ENCODE peak calls at places on chromosomes 6 and 20, in nine cellular contexts. B, Q, L, N, H, F, V, U and C are unnamed samples.

GRCh38 chr6:30707281-30707850 is 9.7 kb downstream of the MDC1 start:
- DNase-seq in Q (no peak), L (no peak), N (peak; percentile 76), V (no peak), B (no peak), U (peak; percentile 69), F (peak; percentile 46), H (no peak), C (no peak)

GRCh38 chr6:166435574-166435973 is 52.8 kb upstream of the MPC1 start:
- DNase-seq in B (no peak), H (peak; percentile 60), U (no peak), Q (no peak), N (no peak), F (peak; percentile 7), V (no peak), L (no peak), C (no peak)

GRCh38 chr6:51429042-51429712 is 610.5 kb downstream of the TFAP2B start:
- DNase-seq in V (no peak), N (no peak), U (no peak), F (no peak), B (no peak), H (no peak), Q (no peak), L (peak; percentile 60), C (no peak)

GRCh38 chr6:132235596-132236280 is 165.5 kb downstream of the MOXD1 start:
- DNase-seq in N (no peak), U (no peak), V (no peak), B (no peak), F (no peak), H (no peak), Q (no peak), L (no peak), C (no peak)

GRCh38 chr6:15268130-15268908 is 22.4 kb downstream of the JARID2 start:
- DNase-seq in V (no peak), B (no peak), L (no peak), F (no peak), H (no peak), N (no peak), Q (no peak), U (no peak), C (no peak)

GRCh38 chr6:11197175-11197535 is 35.3 kb downstream of the NEDD9 start:
- DNase-seq in L (no peak), V (no peak), F (no peak), B (no peak), H (no peak), N (no peak), U (no peak), Q (no peak), C (no peak)

GRCh38 chr20:60003776-60004175 is 45.6 kb downstream of the CDH26 start:
- DNase-seq in F (no peak), Q (no peak), N (no peak), B (no peak), H (no peak), U (no peak), V (no peak), L (no peak), C (no peak)

GRCh38 chr6:45801471-45802289 is 214.0 kb downstream of the CLIC5 start:
- DNase-seq in V (no peak), H (no peak), L (no peak), B (no peak), N (no peak), U (no peak), F (no peak), Q (peak; percentile 33), C (no peak)

GRCh38 chr20:25314497-25315417 is 66.9 kb downstream of the PYGB start:
- DNase-seq in V (no peak), N (no peak), B (no peak), U (no peak), Q (no peak), H (no peak), F (no peak), L (no peak), C (peak; percentile 62)

GRCh38 chr6:111563581-111563980 is 42.1 kb downstream of the TRAF3IP2 start:
- DNase-seq in H (no peak), N (no peak), U (no peak), L (no peak), B (no peak), V (no peak), F (no peak), Q (no peak), C (no peak)

GRCh38 chr6:38281131-38281530 is 358.6 kb downstream of the BTBD9 start:
- DNase-seq in V (no peak), Q (no peak), L (no peak), B (no peak), N (no peak), U (no peak), F (no peak), H (no peak), C (no peak)

GRCh38 chr6:39053854-39054576 is 5.4 kb downstream of the GLP1R start:
- DNase-seq in B (no peak), Q (no peak), F (no peak), L (no peak), U (no peak), H (no peak), N (no peak), V (no peak), C (no peak)

GRCh38 chr20:33753143-33753542 is 21.3 kb downstream of the ZNF341 start:
- DNase-seq in L (no peak), V (no peak), H (no peak), U (no peak), N (no peak), F (no peak), Q (no peak), B (no peak), C (no peak)

GRCh38 chr20:46701556-46701955 is 7.9 kb upstream of the SLC2A10 start:
- DNase-seq in F (no peak), N (no peak), B (no peak), U (no peak), L (peak; percentile 12), Q (no peak), H (no peak), V (no peak), C (no peak)

GRCh38 chr6:39927159-39927558 is 7.1 kb downstream of the MOCS1 start:
- DNase-seq in B (no peak), V (no peak), N (no peak), F (peak; percentile 79), L (no peak), H (no peak), Q (no peak), U (no peak), C (no peak)

GRCh38 chr6:13765570-13765969 is 48.8 kb downstream of the MCUR1 start:
- DNase-seq in B (no peak), V (no peak), F (peak; percentile 46), N (no peak), U (no peak), L (no peak), Q (no peak), H (no peak), C (no peak)

GRCh38 chr20:17995967-17996819 is 27.4 kb downstream of the MGME1 start:
- DNase-seq in B (peak; percentile 74), Q (peak; percentile 46), V (peak; percentile 69), L (no peak), F (peak; percentile 57), H (peak; percentile 6), N (no peak), U (peak; percentile 36), C (no peak)

GRCh38 chr6:145508107-145508506 is 227.2 kb downstream of the EPM2A start:
- DNase-seq in Q (no peak), L (no peak), V (no peak), F (peak; percentile 20), H (no peak), B (no peak), U (no peak), N (no peak), C (no peak)